ENCODE peak calls at places on chromosomes 6 and 20, in five cellular contexts. T, O, K, I and P are unnamed samples.
A peak's percentile ranks its signal among the peaks of the same experiment; 100 is the strongest.

GRCh38 chr20:44904377-44904776 is 5.5 kb upstream of the PABPC1L start:
- DNase-seq in T (no peak), O (no peak), K (no peak), I (no peak), P (no peak)

GRCh38 chr6:71383891-71384489 is 95.4 kb downstream of the OGFRL1 start:
- DNase-seq in T (no peak), O (peak; percentile 44), K (no peak), I (no peak), P (no peak)

GRCh38 chr6:108878942-108879341 is 30.7 kb downstream of the ARMC2 start:
- DNase-seq in T (no peak), O (no peak), K (no peak), I (no peak), P (no peak)

GRCh38 chr20:12610871-12611270 is 397.9 kb upstream of the SPTLC3 start:
- DNase-seq in T (no peak), O (no peak), K (no peak), I (no peak), P (no peak)

GRCh38 chr6:156427345-156427744 is 349.8 kb upstream of the ARID1B start:
- DNase-seq in T (peak; percentile 37), O (no peak), K (no peak), I (no peak), P (no peak)

GRCh38 chr20:11329271-11329670 is 588.4 kb upstream of the BTBD3 start:
- DNase-seq in T (no peak), O (no peak), K (no peak), I (no peak), P (no peak)

GRCh38 chr6:70299456-70299855 is 3.4 kb downstream of the COL9A1 start:
- DNase-seq in T (no peak), O (peak; percentile 40), K (peak; percentile 62), I (no peak), P (no peak)

GRCh38 chr20:40438161-40438835 is 250.7 kb downstream of the MAFB start:
- DNase-seq in T (no peak), O (no peak), K (no peak), I (no peak), P (no peak)

GRCh38 chr6:15399651-15400470 is 154.0 kb downstream of the JARID2 start:
- DNase-seq in T (peak; percentile 66), O (peak; percentile 55), K (peak; percentile 69), I (peak; percentile 75), P (no peak)

GRCh38 chr20:63029358-63030121 is 22.8 kb upstream of the BHLHE23 start:
- DNase-seq in T (no peak), O (peak; percentile 65), K (peak; percentile 87), I (no peak), P (no peak)

GRCh38 chr6:146968041-146968760 is 236.0 kb upstream of the STXBP5 start:
- DNase-seq in T (no peak), O (no peak), K (no peak), I (no peak), P (no peak)

GRCh38 chr20:24761220-24762065 is 187.6 kb upstream of the CST7 start:
- DNase-seq in T (no peak), O (no peak), K (peak; percentile 23), I (peak; percentile 15), P (no peak)

GRCh38 chr6:45163952-45164766 is 164.0 kb upstream of the RUNX2 start:
- DNase-seq in T (no peak), O (no peak), K (no peak), I (no peak), P (peak; percentile 5)

GRCh38 chr6:50637267-50637666 is 76.1 kb upstream of the TFAP2D start:
- DNase-seq in T (no peak), O (no peak), K (no peak), I (no peak), P (no peak)

GRCh38 chr6:50635429-50635828 is 77.9 kb upstream of the TFAP2D start:
- DNase-seq in T (no peak), O (no peak), K (no peak), I (no peak), P (no peak)
- TF ChIP-seq CTCF in T (no peak), O (no peak), K (no peak), I (no peak), P (no peak)

DNA sequence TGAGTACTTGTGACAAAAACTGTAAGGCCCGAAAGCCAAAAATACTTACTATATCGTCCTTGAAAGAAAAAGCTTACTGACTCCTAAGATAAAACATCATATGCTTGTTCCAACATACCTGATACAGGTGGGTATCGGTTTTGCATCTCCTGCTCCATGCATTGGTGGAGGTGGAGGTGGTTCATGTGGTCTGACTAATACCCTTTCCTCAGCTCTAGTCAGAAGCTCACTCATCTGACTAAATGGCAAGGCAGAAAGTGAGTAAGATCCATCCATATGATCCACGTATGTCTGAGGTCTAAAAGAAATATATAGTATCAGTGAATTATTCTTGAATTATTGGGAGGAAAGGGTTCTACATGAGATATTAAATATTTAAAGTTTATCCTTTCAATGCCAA is 76.2 kb downstream of the WASF1 start:
- DNase-seq in T (no peak), O (no peak), K (no peak), I (no peak), P (peak; percentile 12)
- H3K4me3 ChIP-seq in T (no peak overlapping the region), O (no peak overlapping the region), K (no peak overlapping the region), I (no peak overlapping the region), P (no peak overlapping the region)

GRCh38 chr6:28738396-28738765 is 185.4 kb downstream of the TRIM27 start:
- DNase-seq in T (no peak), O (peak; percentile 27), K (peak; percentile 67), I (no peak), P (no peak)
- H3K27me3 ChIP-seq in T (peaks cover 18% of the 10 kb centered on the region), O (peaks cover 100% of the 10 kb centered on the region), K (peaks cover 46% of the 10 kb centered on the region), I (peaks cover 8% of the 10 kb centered on the region), P (no peaks in the 10 kb centered on the region)

GRCh38 chr6:131169613-131170012 is 34.3 kb downstream of the AKAP7 start:
- DNase-seq in T (no peak), O (no peak), K (no peak), I (no peak), P (no peak)
- TF ChIP-seq CTCF in T (no peak), O (no peak), K (no peak), I (no peak), P (no peak)

GRCh38 chr6:24743265-24743943 is 24.4 kb upstream of the C6orf62 start:
- DNase-seq in T (peak; percentile 51), O (no peak), K (no peak), I (peak; percentile 46), P (peak; percentile 70)

GRCh38 chr6:24744911-24745310 is 26.0 kb upstream of the C6orf62 start:
- DNase-seq in T (no peak), O (no peak), K (no peak), I (no peak), P (no peak)

GRCh38 chr6:24740861-24741260 is 21.9 kb upstream of the C6orf62 start:
- DNase-seq in T (no peak), O (no peak), K (no peak), I (no peak), P (no peak)

GRCh38 chr6:24738732-24739131 is 19.8 kb upstream of the C6orf62 start:
- DNase-seq in T (no peak), O (no peak), K (no peak), I (peak; percentile 41), P (no peak)

GRCh38 chr6:24743944-24744335 is 25.0 kb upstream of the C6orf62 start:
- DNase-seq in T (no peak), O (no peak), K (no peak), I (no peak), P (peak; percentile 32)
- H3K4me3 ChIP-seq in T (no peak overlapping the region), O (no peak overlapping the region), K (no peak overlapping the region), I (no peak overlapping the region), P (no peak overlapping the region)

GRCh38 chr6:31386977-31387376 is 16.4 kb upstream of the MICA start:
- DNase-seq in T (no peak), O (peak; percentile 44), K (peak; percentile 82), I (no peak), P (no peak)
- H3K27me3 ChIP-seq in T (no peaks in the 10 kb centered on the region), O (no peaks in the 10 kb centered on the region), K (no peaks in the 10 kb centered on the region), I (no peaks in the 10 kb centered on the region), P (no peaks in the 10 kb centered on the region)

GRCh38 chr6:3240595-3240994 is 13.1 kb upstream of the TUBB2B start:
- DNase-seq in T (no peak), O (no peak), K (no peak), I (no peak), P (no peak)

GRCh38 chr6:3239110-3239830 is 11.8 kb upstream of the TUBB2B start:
- DNase-seq in T (no peak), O (peak; percentile 57), K (peak; percentile 81), I (no peak), P (no peak)

GRCh38 chr6:3235486-3235885 is 8.0 kb upstream of the TUBB2B start:
- DNase-seq in T (no peak), O (no peak), K (peak; percentile 35), I (no peak), P (peak; percentile 36)

GRCh38 chr6:3235969-3236368 is 8.5 kb upstream of the TUBB2B start:
- DNase-seq in T (no peak), O (no peak), K (peak; percentile 39), I (no peak), P (peak; percentile 38)

GRCh38 chr6:3237761-3238662 is 10.6 kb upstream of the TUBB2B start:
- DNase-seq in T (no peak), O (no peak), K (peak; percentile 59), I (no peak), P (no peak)
- TF ChIP-seq CTCF in T (no peak), O (no peak), K (peak; percentile 31), I (no peak), P (no peak)

DNA sequence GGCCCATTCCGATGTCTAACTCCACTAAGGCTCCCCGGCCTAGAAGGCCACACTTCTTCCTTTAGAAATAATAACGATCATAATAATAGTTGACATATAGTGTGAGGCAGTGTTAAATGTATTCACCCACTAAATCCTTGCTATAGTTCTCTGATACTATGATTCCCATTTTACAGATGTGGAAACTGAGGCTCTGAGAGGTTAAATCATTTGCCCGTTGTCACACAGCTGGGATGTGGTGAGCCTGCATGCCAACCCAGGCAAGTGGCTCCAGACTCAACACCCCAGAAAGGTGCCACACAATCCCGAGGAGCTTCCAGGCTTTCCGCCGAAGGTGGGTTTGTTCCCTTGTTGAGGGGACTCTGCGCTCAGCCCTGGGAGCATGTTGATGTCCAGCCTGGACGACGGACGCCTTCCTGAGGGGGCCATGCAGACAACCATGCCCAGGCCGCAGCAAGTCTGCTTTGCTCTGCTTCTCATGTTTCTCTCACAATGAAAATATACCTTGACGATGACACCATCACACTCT is 104.6 kb upstream of the CDYL start:
- DNase-seq in T (no peak), O (no peak), K (no peak), I (no peak), P (no peak)
- H3K4me3 ChIP-seq in T (no peak overlapping the region), O (no peak overlapping the region), K (no peak overlapping the region), I (no peak overlapping the region), P (no peak overlapping the region)